ENCODE peak calls at places on chromosomes 7 and 10, in five cellular contexts. Y is vagina; M is psoas muscle; T is CD8-positive, alpha-beta T cell; I is fibroblast of lung. W is an unnamed sample.

GRCh38 chr7:5636914-5637313 is 144.5 kb downstream of the RNF216 start:
- DNase-seq in Y (no peak), M (peak; percentile 79), T (no peak), I (peak; percentile 93), W (no peak)

GRCh38 chr10:122298598-122299301 is 27.7 kb downstream of the BTBD16 start:
- DNase-seq in Y (no peak), M (peak; percentile 71), T (peak; percentile 44), I (peak; percentile 58), W (peak; percentile 29)

GRCh38 chr7:13489386-13489785 is 500.1 kb downstream of the ETV1 start:
- DNase-seq in Y (no peak), M (no peak), T (no peak), I (no peak), W (no peak)

GRCh38 chr7:47211467-47212121 is 370.3 kb downstream of the TNS3 start:
- DNase-seq in Y (no peak), M (no peak), T (no peak), I (no peak), W (no peak)

GRCh38 chr7:2720024-2720423 is 32.0 kb downstream of the AMZ1 start:
- DNase-seq in Y (no peak), M (peak; percentile 7), T (no peak), I (no peak), W (no peak)

GRCh38 chr7:94043299-94043698 is 39.1 kb upstream of the BET1 start:
- DNase-seq in Y (no peak), M (no peak), T (no peak), I (peak; percentile 82), W (no peak)

GRCh38 chr7:96707901-96708774 is 1.5 kb downstream of the SEM1 start:
- DNase-seq in Y (no peak), M (no peak), T (no peak), I (peak; percentile 2), W (no peak)

GRCh38 chr10:62166331-62167154 is 102.1 kb downstream of the RTKN2 start:
- DNase-seq in Y (no peak), M (peak; percentile 32), T (no peak), I (no peak), W (no peak)

GRCh38 chr7:92910076-92910475 is 73.7 kb upstream of the CDK6 start:
- DNase-seq in Y (no peak), M (no peak), T (no peak), I (no peak), W (no peak)

GRCh38 chr7:85595639-85596268 is 408.9 kb upstream of the SEMA3D start:
- DNase-seq in Y (no peak), M (no peak), T (no peak), I (peak; percentile 49), W (no peak)

GRCh38 chr10:86668297-86669165 is at the start of gene LDB3:
- DNase-seq in Y (no peak), M (peak; percentile 78), T (no peak), I (peak; percentile 79), W (no peak)

GRCh38 chr7:44748948-44749731 is 493 bp downstream of the ZMIZ2 start:
- DNase-seq in Y (no peak), M (no peak), T (no peak), I (no peak), W (peak; percentile 81)

GRCh38 chr10:43076876-43077420 is at the start of gene RET:
- DNase-seq in Y (no peak), M (peak; percentile 63), T (no peak), I (no peak), W (no peak)

GRCh38 chr7:131424219-131424822 is 96.6 kb downstream of the MKLN1 start:
- DNase-seq in Y (no peak), M (no peak), T (no peak), I (peak; percentile 36), W (no peak)
- H3K27ac ChIP-seq in Y (no peak overlapping the region), M (no peak overlapping the region), T (no peak overlapping the region), I (no peak overlapping the region), W (peak overlapping the region; percentile 53)

GRCh38 chr10:66714741-66715140 is 211.1 kb upstream of the LRRTM3 start:
- DNase-seq in Y (no peak), M (no peak), T (no peak), I (peak; percentile 20), W (no peak)
- H3K27ac ChIP-seq in Y (no peak overlapping the region), M (no peak overlapping the region), T (no peak overlapping the region), I (no peak overlapping the region), W (no peak overlapping the region)

DNA sequence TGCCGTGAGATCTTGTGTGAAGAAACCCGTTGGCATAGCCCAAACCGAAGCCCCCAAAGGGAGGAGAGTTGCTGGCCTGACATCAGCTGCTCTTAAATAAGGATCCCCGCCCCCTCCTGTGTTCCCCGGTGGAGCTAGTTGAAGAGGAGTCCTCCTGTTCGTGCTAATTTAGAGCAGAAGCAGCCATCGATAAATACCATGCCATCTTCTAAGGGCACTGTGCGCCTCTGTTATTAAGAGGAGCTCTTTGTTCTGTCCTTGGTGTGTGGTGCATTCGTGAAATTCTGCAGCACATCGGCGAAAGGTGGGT is 861 bp downstream of the KLHL7 start:
- DNase-seq in Y (no peak), M (no peak), T (no peak), I (peak; percentile 48), W (no peak)
- H3K27ac ChIP-seq in Y (peak overlapping the region; percentile 90), M (peak overlapping the region; percentile 94), T (peak overlapping the region; percentile 97), I (peak overlapping the region; percentile 91), W (peak overlapping the region; percentile 31)

GRCh38 chr10:26156019-26156418 is 60.6 kb upstream of the GAD2 start:
- DNase-seq in Y (no peak), M (no peak), T (no peak), I (no peak), W (no peak)

GRCh38 chr10:26157734-26158133 is 58.8 kb upstream of the GAD2 start:
- DNase-seq in Y (no peak), M (no peak), T (no peak), I (no peak), W (no peak)
- H3K27ac ChIP-seq in Y (no peak overlapping the region), M (no peak overlapping the region), T (no peak overlapping the region), I (no peak overlapping the region), W (no peak overlapping the region)

GRCh38 chr10:103197177-103197576 is 4.1 kb upstream of the NT5C2 start:
- DNase-seq in Y (no peak), M (peak; percentile 53), T (no peak), I (peak; percentile 68), W (peak; percentile 26)
- H3K27ac ChIP-seq in Y (no peak overlapping the region), M (peak overlapping the region; percentile 50), T (no peak overlapping the region), I (no peak overlapping the region), W (peak overlapping the region; percentile 22)

GRCh38 chr10:110873951-110874350 is 2.2 kb downstream of the PDCD4 start:
- DNase-seq in Y (no peak), M (no peak), T (no peak), I (no peak), W (no peak)
- H3K27ac ChIP-seq in Y (peak overlapping the region; percentile 100), M (no peak overlapping the region), T (peak overlapping the region; percentile 78), I (no peak overlapping the region), W (no peak overlapping the region)

GRCh38 chr7:33038639-33039038 is 23.9 kb downstream of the NT5C3A start:
- DNase-seq in Y (no peak), M (no peak), T (no peak), I (no peak), W (no peak)
- H3K27ac ChIP-seq in Y (peak overlapping the region; percentile 77), M (peak overlapping the region; percentile 83), T (no peak overlapping the region), I (peak overlapping the region; percentile 18), W (no peak overlapping the region)

GRCh38 chr7:26097837-26098668 is 53.9 kb upstream of the NFE2L3 start:
- DNase-seq in Y (no peak), M (no peak), T (no peak), I (no peak), W (no peak)
- H3K27ac ChIP-seq in Y (no peak overlapping the region), M (no peak overlapping the region), T (no peak overlapping the region), I (no peak overlapping the region), W (no peak overlapping the region)